ENCODE peak calls at places on chromosomes 3 and 15, in seven cellular contexts. Q is astrocyte of the hippocampus, M is NAMALWA, D is epithelial cell of esophagus, L is choroid plexus epithelial cell, P is midbrain, I is astrocyte of the spinal cord. E is an unnamed sample.

GRCh38 chr3:142916611-142917010 is 27.7 kb upstream of the PCOLCE2 start:
- DNase-seq in Q (no peak), M (no peak), D (peak), L (no peak), P (no peak), I (no peak), E (no peak)

GRCh38 chr3:57992430-57993213 is 15.6 kb upstream of the FLNB start:
- DNase-seq in Q (peak), M (no peak), D (no peak), L (no peak), P (no peak), I (no peak), E (no peak)

GRCh38 chr15:101489236-101489632 is 273 bp downstream of the PCSK6 start:
- DNase-seq in Q (peak), M (no peak), D (peak), L (peak), P (no peak), I (no peak), E (peak)

GRCh38 chr3:196177567-196177966 is 33.6 kb downstream of the ZDHHC19 start:
- DNase-seq in Q (no peak), M (no peak), D (no peak), L (no peak), P (no peak), I (no peak), E (no peak)

GRCh38 chr3:127544151-127544805 is 46.3 kb downstream of the TPRA1 start:
- DNase-seq in Q (peak), M (peak), D (peak), L (peak), P (peak), I (peak), E (peak)

GRCh38 chr3:152269423-152270144 is 855 bp downstream of the MBNL1 start:
- DNase-seq in Q (peak), M (peak), D (peak), L (peak), P (peak), I (peak), E (peak)

GRCh38 chr3:52052831-52053306 is 3.5 kb downstream of the DUSP7 start:
- DNase-seq in Q (peak), M (no peak), D (peak), L (peak), P (peak), I (peak), E (peak)

GRCh38 chr3:4856564-4856963 is 122.7 kb upstream of the BHLHE40 start:
- DNase-seq in Q (no peak), M (no peak), D (no peak), L (no peak), P (no peak), I (no peak), E (no peak)

GRCh38 chr3:136245691-136246090 is 4.4 kb upstream of the PCCB start:
- DNase-seq in Q (no peak), M (no peak), D (no peak), L (no peak), P (no peak), I (no peak), E (no peak)

GRCh38 chr15:62928996-62929350 is 113.6 kb upstream of the TPM1 start:
- DNase-seq in Q (peak), M (no peak), D (peak), L (peak), P (no peak), I (peak), E (peak)

GRCh38 chr3:185024406-185024805 is 128.5 kb downstream of the C3orf70 start:
- DNase-seq in Q (no peak), M (no peak), D (no peak), L (no peak), P (no peak), I (no peak), E (no peak)

GRCh38 chr3:110731148-110731547 is 340.5 kb upstream of the NECTIN3 start:
- DNase-seq in Q (no peak), M (no peak), D (no peak), L (peak), P (no peak), I (no peak), E (no peak)

GRCh38 chr3:183285828-183286457 is 32.9 kb downstream of the B3GNT5 start:
- DNase-seq in Q (peak), M (peak), D (peak), L (peak), P (peak), I (peak), E (peak)

GRCh38 chr3:106341090-106341489 is 472.3 kb upstream of the CBLB start:
- DNase-seq in Q (no peak), M (no peak), D (no peak), L (no peak), P (no peak), I (no peak), E (no peak)

E was measured in kidney tubule cell.